ENCODE peak calls at places on chromosomes 13 and 19, in eight cellular contexts. J is fibroblast of gingiva; B is effector memory CD4-positive, alpha-beta T cell; U is ascending aorta; S is amniotic stem cell; M is NCI-H1694 treated with DMSO at 0.1 percent for 48 hours; O is progenitor cell of endocrine pancreas; R is CD4-positive, alpha-beta T cell. F is an unnamed sample.

GRCh38 chr13:84050551-84050950 is 168.3 kb upstream of the SLITRK1 start:
- DNase-seq in J (no peak), B (no peak), U (no peak), S (no peak), M (no peak), O (no peak), R (no peak), F (peak; percentile 93)

GRCh38 chr13:41468631-41469030 is 11.3 kb downstream of the RGCC start:
- DNase-seq in J (no peak), B (no peak), U (no peak), S (no peak), M (no peak), O (no peak), R (no peak), F (no peak)

GRCh38 chr19:56547535-56547934 is 8.8 kb downstream of the ZFP28 start:
- DNase-seq in J (no peak), B (no peak), U (no peak), S (no peak), M (no peak), O (no peak), R (no peak), F (no peak)

GRCh38 chr19:49327878-49328544 is 3.0 kb upstream of the SLC6A16 start:
- DNase-seq in J (no peak), B (peak; percentile 14), U (no peak), S (no peak), M (peak; percentile 10), O (no peak), R (no peak), F (peak; percentile 43)

GRCh38 chr13:105365831-105366230 is 1169.6 kb downstream of the EFNB2 start:
- DNase-seq in J (no peak), B (no peak), U (no peak), S (no peak), M (no peak), O (no peak), R (no peak), F (no peak)

GRCh38 chr13:88622362-88622973 is 951.3 kb downstream of the SLITRK5 start:
- DNase-seq in J (no peak), B (peak; percentile 24), U (no peak), S (no peak), M (no peak), O (no peak), R (peak; percentile 7), F (no peak)

GRCh38 chr19:10292206-10292788 is 2.5 kb downstream of the ICAM5 start:
- DNase-seq in J (peak; percentile 60), B (peak; percentile 61), U (peak; percentile 36), S (peak; percentile 55), M (peak; percentile 24), O (peak; percentile 60), R (peak; percentile 59), F (peak; percentile 56)

GRCh38 chr19:10450853-10451609 is 30.7 kb downstream of the PDE4A start:
- DNase-seq in J (no peak), B (no peak), U (no peak), S (no peak), M (no peak), O (no peak), R (no peak), F (no peak)

GRCh38 chr19:38849746-38850230 is at the start of gene HNRNPL:
- DNase-seq in J (no peak), B (peak; percentile 99), U (no peak), S (no peak), M (no peak), O (peak; percentile 99), R (no peak), F (no peak)

GRCh38 chr19:48341006-48341405 is 15.7 kb downstream of the EMP3 start:
- DNase-seq in J (no peak), B (no peak), U (no peak), S (no peak), M (peak; percentile 99), O (no peak), R (no peak), F (no peak)

GRCh38 chr19:54431255-54431838 is 16.1 kb downstream of the TTYH1 start:
- DNase-seq in J (peak; percentile 44), B (no peak), U (no peak), S (no peak), M (no peak), O (no peak), R (no peak), F (no peak)

GRCh38 chr19:954672-955494 is 29.0 kb downstream of the ARID3A start:
- DNase-seq in J (no peak), B (no peak), U (no peak), S (no peak), M (no peak), O (no peak), R (no peak), F (no peak)

GRCh38 chr13:100976993-100977392 is 302.4 kb upstream of the TMTC4 start:
- DNase-seq in J (no peak), B (no peak), U (no peak), S (no peak), M (no peak), O (no peak), R (no peak), F (no peak)

GRCh38 chr19:50803633-50804419 is 13.6 kb downstream of the ACP4 start:
- DNase-seq in J (no peak), B (peak; percentile 9), U (no peak), S (no peak), M (peak; percentile 37), O (no peak), R (no peak), F (no peak)

GRCh38 chr13:50576156-50576555 is 267.3 kb downstream of the DLEU7 start:
- DNase-seq in J (no peak), B (no peak), U (no peak), S (no peak), M (no peak), O (no peak), R (no peak), F (no peak)

GRCh38 chr13:71922191-71922590 is 55.2 kb upstream of the DACH1 start:
- DNase-seq in J (peak; percentile 2), B (no peak), U (no peak), S (no peak), M (no peak), O (no peak), R (no peak), F (no peak)

GRCh38 chr13:95926231-95926630 is 127.0 kb downstream of the UGGT2 start:
- DNase-seq in J (no peak), B (no peak), U (no peak), S (no peak), M (no peak), O (no peak), R (no peak), F (no peak)

GRCh38 chr13:74026753-74027152 is 107.5 kb downstream of the KLF12 start:
- DNase-seq in J (no peak), B (peak; percentile 49), U (no peak), S (no peak), M (no peak), O (no peak), R (peak; percentile 64), F (no peak)

GRCh38 chr19:3057275-3057714 is 5.0 kb downstream of the TLE5 start:
- DNase-seq in J (peak; percentile 75), B (no peak), U (peak; percentile 21), S (no peak), M (peak; percentile 26), O (no peak), R (no peak), F (no peak)

GRCh38 chr13:113816925-113817859 is 46.7 kb downstream of the GAS6 start:
- DNase-seq in J (peak; percentile 96), B (peak; percentile 80), U (peak; percentile 76), S (peak; percentile 52), M (peak; percentile 85), O (peak; percentile 85), R (peak; percentile 88), F (peak; percentile 94)

GRCh38 chr13:45773236-45773635 is 71.1 kb downstream of the CBY2 start:
- DNase-seq in J (peak; percentile 3), B (no peak), U (no peak), S (peak; percentile 3), M (no peak), O (no peak), R (no peak), F (peak; percentile 40)

GRCh38 chr13:53010374-53011105 is 18.1 kb upstream of the OLFM4 start:
- DNase-seq in J (no peak), B (no peak), U (no peak), S (no peak), M (no peak), O (no peak), R (no peak), F (no peak)

GRCh38 chr19:5447700-5448311 is 7.4 kb upstream of the ZNRF4 start:
- DNase-seq in J (no peak), B (no peak), U (no peak), S (no peak), M (peak; percentile 32), O (no peak), R (no peak), F (peak; percentile 2)

GRCh38 chr13:36831291-36831690 is 12.3 kb downstream of the RFXAP start:
- DNase-seq in J (no peak), B (no peak), U (no peak), S (no peak), M (no peak), O (no peak), R (no peak), F (no peak)

GRCh38 chr19:460877-461609 is at the start of gene SHC2:
- DNase-seq in J (no peak), B (no peak), U (no peak), S (no peak), M (no peak), O (peak; percentile 53), R (no peak), F (no peak)